ENCODE peak calls at places on chromosomes 2 and 18, in eight cellular contexts. G, R, S, T, M, Z, X and O are unnamed samples.

GRCh38 chr2:66582364-66582974 is 147.5 kb downstream of the MEIS1 start:
- DNase-seq in G (no peak), R (no peak), S (no peak), T (no peak), M (no peak), Z (no peak), X (no peak), O (no peak)

GRCh38 chr2:153391131-153391530 is 87.4 kb downstream of the RPRM start:
- DNase-seq in G (no peak), R (no peak), S (no peak), T (no peak), M (no peak), Z (no peak), X (no peak), O (no peak)

GRCh38 chr2:101699939-101700442 is 2.5 kb downstream of the MAP4K4 start:
- DNase-seq in G (no peak), R (no peak), S (no peak), T (peak; percentile 50), M (no peak), Z (no peak), X (no peak), O (peak; percentile 17)

GRCh38 chr2:235836416-235837042 is 331.7 kb downstream of the GBX2 start:
- DNase-seq in G (no peak), R (no peak), S (no peak), T (no peak), M (no peak), Z (no peak), X (no peak), O (no peak)

GRCh38 chr2:85887566-85888019 is 1.2 kb downstream of the ST3GAL5 start:
- DNase-seq in G (peak; percentile 62), R (peak; percentile 54), S (peak; percentile 19), T (no peak), M (peak; percentile 42), Z (peak; percentile 57), X (peak; percentile 78), O (no peak)

GRCh38 chr2:172734711-172735645 is 667 bp upstream of the RAPGEF4 start:
- DNase-seq in G (no peak), R (no peak), S (peak; percentile 6), T (no peak), M (peak; percentile 32), Z (no peak), X (no peak), O (no peak)

GRCh38 chr2:231680284-231680991 is 27.9 kb upstream of the PTMA start:
- DNase-seq in G (peak; percentile 70), R (peak; percentile 75), S (no peak), T (peak; percentile 65), M (peak; percentile 87), Z (no peak), X (no peak), O (no peak)

GRCh38 chr2:39455826-39456225 is 18.7 kb upstream of the MAP4K3 start:
- DNase-seq in G (no peak), R (no peak), S (no peak), T (no peak), M (no peak), Z (no peak), X (no peak), O (no peak)

GRCh38 chr2:70248145-70248809 is at the start of gene TIA1:
- DNase-seq in G (peak; percentile 99), R (peak; percentile 99), S (peak; percentile 80), T (peak; percentile 99), M (peak; percentile 95), Z (peak; percentile 99), X (peak; percentile 97), O (peak; percentile 99)

GRCh38 chr18:32093106-32093511 is 1.4 kb downstream of the RNF138 start:
- DNase-seq in G (peak; percentile 61), R (peak; percentile 41), S (peak; percentile 31), T (peak; percentile 16), M (peak; percentile 92), Z (peak; percentile 18), X (peak; percentile 57), O (peak; percentile 82)

GRCh38 chr18:67805261-67805660 is 288.7 kb upstream of the DSEL start:
- DNase-seq in G (no peak), R (no peak), S (no peak), T (no peak), M (no peak), Z (peak; percentile 3), X (no peak), O (peak; percentile 7)

GRCh38 chr2:196182439-196183171 is 11.2 kb upstream of the STK17B start:
- DNase-seq in G (no peak), R (no peak), S (no peak), T (no peak), M (no peak), Z (no peak), X (no peak), O (no peak)

GRCh38 chr18:4358618-4359017 is 96.5 kb downstream of the DLGAP1 start:
- DNase-seq in G (no peak), R (no peak), S (no peak), T (no peak), M (no peak), Z (no peak), X (no peak), O (no peak)

GRCh38 chr2:152352616-152353015 is 17.6 kb downstream of the FMNL2 start:
- DNase-seq in G (no peak), R (no peak), S (no peak), T (no peak), M (no peak), Z (no peak), X (no peak), O (no peak)

GRCh38 chr2:39275016-39275415 is 31.2 kb upstream of the CDKL4 start:
- DNase-seq in G (no peak), R (no peak), S (no peak), T (no peak), M (no peak), Z (no peak), X (no peak), O (no peak)

GRCh38 chr2:10566021-10566420 is 117.9 kb upstream of the ODC1 start:
- DNase-seq in G (no peak), R (no peak), S (no peak), T (no peak), M (no peak), Z (no peak), X (no peak), O (no peak)

GRCh38 chr2:25072606-25073005 is 30.7 kb downstream of the EFR3B start:
- DNase-seq in G (no peak), R (no peak), S (no peak), T (no peak), M (no peak), Z (no peak), X (no peak), O (no peak)

GRCh38 chr2:221309888-221310287 is 262.2 kb downstream of the EPHA4 start:
- DNase-seq in G (no peak), R (peak; percentile 14), S (no peak), T (no peak), M (no peak), Z (no peak), X (no peak), O (no peak)

GRCh38 chr18:74806700-74807416 is 209.2 kb downstream of the ZNF407 start:
- DNase-seq in G (no peak), R (no peak), S (peak; percentile 24), T (peak; percentile 7), M (no peak), Z (peak; percentile 47), X (no peak), O (no peak)

GRCh38 chr18:74803117-74803516 is 205.4 kb downstream of the ZNF407 start:
- DNase-seq in G (no peak), R (no peak), S (no peak), T (no peak), M (no peak), Z (no peak), X (no peak), O (no peak)

GRCh38 chr18:74806073-74806472 is 208.4 kb downstream of the ZNF407 start:
- DNase-seq in G (peak; percentile 63), R (no peak), S (no peak), T (no peak), M (peak; percentile 27), Z (no peak), X (no peak), O (no peak)

GRCh38 chr18:74804677-74805076 is 207.0 kb downstream of the ZNF407 start:
- DNase-seq in G (no peak), R (no peak), S (no peak), T (no peak), M (no peak), Z (no peak), X (no peak), O (no peak)

GRCh38 chr18:74803769-74804168 is 206.1 kb downstream of the ZNF407 start:
- DNase-seq in G (no peak), R (no peak), S (no peak), T (no peak), M (no peak), Z (no peak), X (no peak), O (no peak)
- TF ChIP-seq POLR2A in G (no peak), R (no peak), S (no peak), T (no peak), M (no peak), Z (no peak), X (no peak), O (no peak)

GRCh38 chr2:233063269-233063975 is 3.3 kb downstream of the INPP5D start:
- DNase-seq in G (peak; percentile 65), R (no peak), S (no peak), T (peak; percentile 96), M (peak; percentile 36), Z (no peak), X (peak; percentile 86), O (peak; percentile 41)
- TF ChIP-seq POLR2A in G (no peak), R (no peak), S (peak; percentile 48), T (no peak), M (peak; percentile 14), Z (no peak), X (no peak), O (no peak)

DNA sequence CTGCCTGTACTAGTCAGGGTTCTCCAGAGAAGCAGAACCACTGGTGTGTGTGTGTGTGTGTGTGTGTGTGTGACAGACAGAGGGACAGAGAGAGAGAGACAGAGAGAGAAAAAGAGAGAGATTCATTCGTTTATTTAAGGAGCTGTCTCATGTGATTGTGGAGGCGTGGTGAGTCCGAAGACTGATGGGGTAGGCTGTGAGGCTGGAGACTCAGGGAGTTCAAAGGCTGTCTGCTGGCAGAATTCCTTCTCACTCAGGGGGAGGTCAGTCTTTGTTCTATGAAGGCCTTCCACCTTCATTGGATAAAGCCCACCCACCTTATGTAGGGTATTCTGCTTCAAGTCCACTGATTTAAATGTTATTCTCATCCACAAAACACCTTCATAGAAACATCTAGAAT is 275.4 kb downstream of the SLC4A3 start:
- DNase-seq in G (no peak), R (no peak), S (no peak), T (no peak), M (no peak), Z (no peak), X (no peak), O (no peak)
- TF ChIP-seq POLR2A in G (no peak), R (no peak), S (no peak), T (no peak), M (no peak), Z (no peak), X (no peak), O (no peak)

DNA sequence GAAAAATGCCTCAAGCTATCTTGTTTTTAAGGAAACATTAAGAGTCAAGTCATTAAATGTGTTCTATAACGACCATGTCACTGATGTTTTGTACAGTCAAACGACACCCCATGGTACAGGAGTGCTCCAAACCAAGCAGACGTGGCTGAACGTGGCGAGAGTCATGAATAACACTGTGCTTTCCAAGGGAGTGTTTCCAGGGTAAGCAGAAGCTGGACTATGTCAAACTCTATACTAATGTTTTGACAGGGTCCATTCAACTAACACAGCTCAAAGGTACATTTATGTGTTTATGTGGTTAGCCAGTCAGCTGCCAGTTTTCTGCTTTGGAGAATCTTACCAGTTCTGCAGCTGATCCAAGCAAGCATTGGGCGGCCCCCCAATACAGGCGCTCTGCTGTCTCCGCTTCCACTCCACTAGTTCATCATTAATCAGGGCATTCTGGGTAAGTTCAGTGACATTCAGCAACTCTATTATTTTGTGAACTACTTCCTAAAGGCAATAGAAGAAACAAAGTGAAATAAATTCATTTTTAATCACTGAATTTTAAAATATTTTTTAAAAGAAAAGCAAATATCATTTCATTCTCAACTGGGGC is 16.4 kb downstream of the STAT1 start:
- DNase-seq in G (no peak), R (no peak), S (no peak), T (no peak), M (no peak), Z (no peak), X (no peak), O (no peak)
- TF ChIP-seq POLR2A in G (no peak), R (no peak), S (peak; percentile 11), T (no peak), M (no peak), Z (no peak), X (no peak), O (no peak)